ENCODE peak calls at places on chromosomes 5 and 9, in nine cellular contexts. G, X, Y, T, M, B, S, O and H are unnamed samples.
A peak's percentile ranks its signal among the peaks of the same experiment; 100 is the strongest.

GRCh38 chr5:113909782-113910181 is 396.3 kb downstream of the YTHDC2 start:
- DNase-seq in G (no peak), X (no peak), Y (no peak), T (no peak), M (no peak), B (no peak), S (no peak), O (no peak), H (no peak)

GRCh38 chr9:5493597-5494511 is 16.5 kb upstream of the PDCD1LG2 start:
- DNase-seq in G (no peak), X (peak; percentile 82), Y (peak; percentile 87), T (no peak), M (no peak), B (no peak), S (peak; percentile 73), O (peak; percentile 46), H (no peak)

GRCh38 chr9:73799446-73799845 is 647.8 kb downstream of the ANXA1 start:
- DNase-seq in G (no peak), X (no peak), Y (no peak), T (no peak), M (no peak), B (no peak), S (no peak), O (no peak), H (no peak)

GRCh38 chr9:79060726-79061125 is 511.0 kb upstream of the TLE4 start:
- DNase-seq in G (no peak), X (no peak), Y (no peak), T (no peak), M (no peak), B (no peak), S (no peak), O (no peak), H (no peak)

GRCh38 chr5:27048507-27048906 is 10.1 kb upstream of the CDH9 start:
- DNase-seq in G (no peak), X (no peak), Y (no peak), T (no peak), M (no peak), B (no peak), S (no peak), O (no peak), H (no peak)

GRCh38 chr5:121693864-121694263 is 157.8 kb upstream of the FTMT start:
- DNase-seq in G (no peak), X (no peak), Y (peak; percentile 16), T (no peak), M (no peak), B (no peak), S (no peak), O (no peak), H (no peak)

GRCh38 chr9:70413427-70413797 is 1.0 kb downstream of the KLF9 start:
- DNase-seq in G (no peak), X (no peak), Y (no peak), T (peak; percentile 78), M (no peak), B (no peak), S (no peak), O (peak; percentile 60), H (peak; percentile 63)

GRCh38 chr5:55540525-55540924 is 5.8 kb upstream of the PLPP1 start:
- DNase-seq in G (no peak), X (no peak), Y (no peak), T (no peak), M (no peak), B (no peak), S (no peak), O (no peak), H (no peak)

GRCh38 chr5:32852535-32852934 is 141.4 kb downstream of the NPR3 start:
- DNase-seq in G (no peak), X (peak; percentile 91), Y (peak; percentile 80), T (no peak), M (no peak), B (no peak), S (peak; percentile 57), O (peak; percentile 26), H (no peak)

GRCh38 chr5:118862596-118862995 is 125.8 kb downstream of the DTWD2 start:
- DNase-seq in G (no peak), X (no peak), Y (peak; percentile 8), T (no peak), M (no peak), B (no peak), S (no peak), O (no peak), H (no peak)

GRCh38 chr5:172696171-172696849 is 55.2 kb downstream of the NEURL1B start:
- DNase-seq in G (no peak), X (no peak), Y (no peak), T (no peak), M (no peak), B (no peak), S (no peak), O (no peak), H (no peak)

GRCh38 chr9:127783111-127783621 is 2.7 kb upstream of the CDK9 start:
- DNase-seq in G (no peak), X (no peak), Y (no peak), T (peak; percentile 89), M (no peak), B (peak; percentile 67), S (no peak), O (no peak), H (peak; percentile 95)

GRCh38 chr5:43192558-43193170 is 639 bp downstream of the NIM1K start:
- DNase-seq in G (no peak), X (no peak), Y (no peak), T (no peak), M (peak; percentile 52), B (peak; percentile 0), S (no peak), O (peak; percentile 59), H (no peak)

GRCh38 chr5:174692982-174693422 is 31.4 kb upstream of the MSX2 start:
- DNase-seq in G (no peak), X (no peak), Y (no peak), T (no peak), M (no peak), B (no peak), S (no peak), O (no peak), H (no peak)

GRCh38 chr5:1963358-1963757 is 80.6 kb upstream of the IRX4 start:
- DNase-seq in G (no peak), X (no peak), Y (no peak), T (peak; percentile 38), M (no peak), B (no peak), S (no peak), O (no peak), H (no peak)

GRCh38 chr5:170225326-170226137 is 7.3 kb upstream of the C5orf58 start:
- DNase-seq in G (peak; percentile 65), X (peak; percentile 16), Y (peak; percentile 50), T (no peak), M (peak; percentile 72), B (peak; percentile 74), S (peak; percentile 20), O (peak; percentile 70), H (peak; percentile 73)

GRCh38 chr5:138663561-138663960 is 88.4 kb upstream of the HSPA9 start:
- DNase-seq in G (no peak), X (no peak), Y (no peak), T (no peak), M (no peak), B (no peak), S (no peak), O (no peak), H (no peak)

GRCh38 chr9:120877276-120878034 is 467 bp upstream of the PHF19 start:
- DNase-seq in G (no peak), X (no peak), Y (no peak), T (peak; percentile 81), M (peak; percentile 46), B (peak; percentile 58), S (no peak), O (peak; percentile 86), H (peak; percentile 78)

GRCh38 chr9:28841795-28842194 is 1268.5 kb upstream of the C9orf72 start:
- DNase-seq in G (no peak), X (no peak), Y (no peak), T (no peak), M (no peak), B (no peak), S (no peak), O (no peak), H (no peak)

GRCh38 chr5:1792842-1793266 is 6.8 kb downstream of the MRPL36 start:
- DNase-seq in G (peak; percentile 41), X (peak; percentile 87), Y (peak; percentile 81), T (no peak), M (no peak), B (peak; percentile 68), S (peak; percentile 94), O (peak; percentile 52), H (peak; percentile 81)

GRCh38 chr9:120841930-120842684 is 615 bp downstream of the PSMD5 start:
- DNase-seq in G (no peak), X (no peak), Y (peak; percentile 11), T (no peak), M (peak; percentile 43), B (no peak), S (no peak), O (peak; percentile 12), H (no peak)

GRCh38 chr5:5886812-5887486 is 464.5 kb downstream of the ICE1 start:
- DNase-seq in G (peak; percentile 3), X (no peak), Y (no peak), T (no peak), M (no peak), B (peak; percentile 4), S (no peak), O (no peak), H (no peak)

GRCh38 chr9:23444658-23445057 is 381.4 kb downstream of the ELAVL2 start:
- DNase-seq in G (no peak), X (no peak), Y (no peak), T (no peak), M (no peak), B (no peak), S (no peak), O (no peak), H (no peak)

GRCh38 chr9:117156771-117157535 is 257.9 kb downstream of the ASTN2 start:
- DNase-seq in G (no peak), X (no peak), Y (no peak), T (no peak), M (peak; percentile 79), B (no peak), S (no peak), O (no peak), H (no peak)

GRCh38 chr5:129945779-129946270 is 41.6 kb downstream of the CHSY3 start:
- DNase-seq in G (no peak), X (no peak), Y (no peak), T (no peak), M (no peak), B (no peak), S (no peak), O (no peak), H (no peak)

GRCh38 chr5:106241409-106241808 is 1429.3 kb downstream of the EFNA5 start:
- DNase-seq in G (no peak), X (no peak), Y (peak; percentile 17), T (no peak), M (no peak), B (no peak), S (no peak), O (no peak), H (no peak)

GRCh38 chr9:37972346-37972745 is 68.4 kb upstream of the SLC25A51 start:
- DNase-seq in G (no peak), X (no peak), Y (no peak), T (no peak), M (no peak), B (no peak), S (no peak), O (no peak), H (no peak)